ENCODE peak calls at places on chromosomes 3 and 15, in nine cellular contexts. One of them, this sample, is unnamed.

GRCh38 chr3:16978921-16979271 is 94.1 kb downstream of the PLCL2 start:
- DNase-seq in dermis blood vessel endothelial cell: no peak
- DNase-seq in GM12892: no peak
- DNase-seq in endothelial cell: no peak
- DNase-seq in amygdala: no peak
- DNase-seq in left colon: no peak
- DNase-seq in choroid plexus epithelial cell: no peak
- DNase-seq in cardiac fibroblast: no peak
- DNase-seq in DMS53: no peak
- DNase-seq in this sample: no peak

GRCh38 chr3:151479452-151479851 is 18.6 kb upstream of the IGSF10 start:
- DNase-seq in dermis blood vessel endothelial cell: no peak
- DNase-seq in cardiac fibroblast: peak; percentile 7
- DNase-seq in choroid plexus epithelial cell: no peak
- DNase-seq in amygdala: no peak
- DNase-seq in DMS53: no peak
- DNase-seq in GM12892: no peak
- DNase-seq in left colon: no peak
- DNase-seq in endothelial cell: no peak
- DNase-seq in this sample: no peak

GRCh38 chr15:76330281-76330680 is 6.3 kb upstream of the ISL2 start:
- DNase-seq in amygdala: no peak
- DNase-seq in dermis blood vessel endothelial cell: peak; percentile 75
- DNase-seq in choroid plexus epithelial cell: peak; percentile 75
- DNase-seq in left colon: no peak
- DNase-seq in cardiac fibroblast: peak; percentile 76
- DNase-seq in GM12892: no peak
- DNase-seq in DMS53: peak; percentile 54
- DNase-seq in endothelial cell: no peak
- DNase-seq in this sample: peak; percentile 72

GRCh38 chr3:156551261-156551660 is 3.7 kb downstream of the SSR3 start:
- DNase-seq in GM12892: no peak
- DNase-seq in DMS53: no peak
- DNase-seq in left colon: no peak
- DNase-seq in choroid plexus epithelial cell: no peak
- DNase-seq in amygdala: no peak
- DNase-seq in cardiac fibroblast: no peak
- DNase-seq in dermis blood vessel endothelial cell: peak; percentile 68
- DNase-seq in endothelial cell: no peak
- DNase-seq in this sample: peak; percentile 92

GRCh38 chr15:65981837-65982696 is 112.8 kb downstream of the RAB11A start:
- DNase-seq in cardiac fibroblast: no peak
- DNase-seq in endothelial cell: peak; percentile 52
- DNase-seq in choroid plexus epithelial cell: no peak
- DNase-seq in left colon: peak; percentile 54
- DNase-seq in dermis blood vessel endothelial cell: peak; percentile 8
- DNase-seq in GM12892: peak; percentile 64
- DNase-seq in amygdala: no peak
- DNase-seq in DMS53: peak; percentile 87
- DNase-seq in this sample: no peak

GRCh38 chr3:50675179-50676030 is 678 bp downstream of the DOCK3 start:
- DNase-seq in choroid plexus epithelial cell: no peak
- DNase-seq in amygdala: peak; percentile 59
- DNase-seq in dermis blood vessel endothelial cell: peak; percentile 27
- DNase-seq in GM12892: no peak
- DNase-seq in DMS53: peak; percentile 50
- DNase-seq in left colon: no peak
- DNase-seq in endothelial cell: peak; percentile 65
- DNase-seq in cardiac fibroblast: no peak
- DNase-seq in this sample: no peak

GRCh38 chr3:171349392-171349791 is 110.8 kb downstream of the TNIK start:
- DNase-seq in choroid plexus epithelial cell: no peak
- DNase-seq in amygdala: no peak
- DNase-seq in left colon: no peak
- DNase-seq in endothelial cell: no peak
- DNase-seq in DMS53: no peak
- DNase-seq in GM12892: no peak
- DNase-seq in cardiac fibroblast: no peak
- DNase-seq in dermis blood vessel endothelial cell: peak; percentile 59
- DNase-seq in this sample: peak; percentile 62

GRCh38 chr3:69914395-69914794 is 85.1 kb upstream of the SAMMSON start:
- DNase-seq in DMS53: peak; percentile 11
- DNase-seq in dermis blood vessel endothelial cell: no peak
- DNase-seq in amygdala: no peak
- DNase-seq in GM12892: no peak
- DNase-seq in left colon: no peak
- DNase-seq in choroid plexus epithelial cell: no peak
- DNase-seq in cardiac fibroblast: no peak
- DNase-seq in endothelial cell: no peak
- DNase-seq in this sample: no peak

GRCh38 chr15:29792426-29793159 is 29.7 kb downstream of the TJP1 start:
- DNase-seq in choroid plexus epithelial cell: peak; percentile 39
- DNase-seq in amygdala: no peak
- DNase-seq in left colon: no peak
- DNase-seq in GM12892: no peak
- DNase-seq in dermis blood vessel endothelial cell: no peak
- DNase-seq in endothelial cell: no peak
- DNase-seq in DMS53: no peak
- DNase-seq in cardiac fibroblast: no peak
- DNase-seq in this sample: no peak

GRCh38 chr3:122692674-122693073 is 12.0 kb downstream of the PARP14 start:
- DNase-seq in GM12892: no peak
- DNase-seq in amygdala: no peak
- DNase-seq in left colon: no peak
- DNase-seq in dermis blood vessel endothelial cell: no peak
- DNase-seq in DMS53: no peak
- DNase-seq in choroid plexus epithelial cell: no peak
- DNase-seq in endothelial cell: no peak
- DNase-seq in cardiac fibroblast: no peak
- DNase-seq in this sample: no peak

GRCh38 chr3:193865339-193865738 is 270.6 kb upstream of the HES1 start:
- DNase-seq in amygdala: no peak
- DNase-seq in DMS53: no peak
- DNase-seq in left colon: no peak
- DNase-seq in endothelial cell: no peak
- DNase-seq in cardiac fibroblast: no peak
- DNase-seq in choroid plexus epithelial cell: no peak
- DNase-seq in GM12892: no peak
- DNase-seq in dermis blood vessel endothelial cell: no peak
- DNase-seq in this sample: no peak

GRCh38 chr3:52028572-52028971 is 27.8 kb downstream of the DUSP7 start:
- DNase-seq in endothelial cell: no peak
- DNase-seq in GM12892: no peak
- DNase-seq in cardiac fibroblast: no peak
- DNase-seq in left colon: no peak
- DNase-seq in DMS53: no peak
- DNase-seq in dermis blood vessel endothelial cell: no peak
- DNase-seq in amygdala: peak; percentile 78
- DNase-seq in choroid plexus epithelial cell: no peak
- DNase-seq in this sample: peak; percentile 46

GRCh38 chr3:156681003-156681402 is 6.6 kb downstream of the TIPARP start:
- DNase-seq in choroid plexus epithelial cell: peak; percentile 97
- DNase-seq in left colon: peak; percentile 44
- DNase-seq in dermis blood vessel endothelial cell: peak; percentile 87
- DNase-seq in amygdala: no peak
- DNase-seq in endothelial cell: peak; percentile 13
- DNase-seq in cardiac fibroblast: peak; percentile 97
- DNase-seq in GM12892: no peak
- DNase-seq in DMS53: peak; percentile 90
- DNase-seq in this sample: peak; percentile 82